ENCODE peak calls at places on chromosomes 16 and 17, in eight cellular contexts. One of them, this sample, is unnamed.

GRCh38 chr17:43839670-43840101 is 6.7 kb upstream of the MPP3 start:
- DNase-seq in pancreas: peak; percentile 58
- DNase-seq in progenitor cell of endocrine pancreas: no peak
- DNase-seq in WTC11: no peak
- DNase-seq in upper lobe of right lung: peak; percentile 69
- DNase-seq in heart left ventricle: peak; percentile 33
- DNase-seq in HFF-Myc: no peak
- DNase-seq in spleen: peak; percentile 69
- DNase-seq in this sample: no peak

GRCh38 chr16:83960521-83961249 is 7.4 kb upstream of the NECAB2 start:
- DNase-seq in pancreas: no peak
- DNase-seq in progenitor cell of endocrine pancreas: no peak
- DNase-seq in WTC11: no peak
- DNase-seq in upper lobe of right lung: no peak
- DNase-seq in heart left ventricle: no peak
- DNase-seq in HFF-Myc: no peak
- DNase-seq in spleen: no peak
- DNase-seq in this sample: no peak

GRCh38 chr17:77233635-77234334 is 93.0 kb downstream of the SEC14L1 start:
- DNase-seq in pancreas: no peak
- DNase-seq in progenitor cell of endocrine pancreas: no peak
- DNase-seq in WTC11: no peak
- DNase-seq in upper lobe of right lung: no peak
- DNase-seq in heart left ventricle: no peak
- DNase-seq in HFF-Myc: peak; percentile 72
- DNase-seq in spleen: no peak
- DNase-seq in this sample: no peak

GRCh38 chr16:15031596-15031995 is 24.3 kb downstream of the NTAN1 start:
- DNase-seq in pancreas: no peak
- DNase-seq in progenitor cell of endocrine pancreas: no peak
- DNase-seq in WTC11: no peak
- DNase-seq in upper lobe of right lung: peak; percentile 13
- DNase-seq in heart left ventricle: no peak
- DNase-seq in HFF-Myc: no peak
- DNase-seq in spleen: no peak
- DNase-seq in this sample: no peak

GRCh38 chr17:17186051-17186450 is 20.1 kb downstream of the PLD6 start:
- DNase-seq in pancreas: no peak
- DNase-seq in progenitor cell of endocrine pancreas: no peak
- DNase-seq in WTC11: no peak
- DNase-seq in upper lobe of right lung: no peak
- DNase-seq in heart left ventricle: no peak
- DNase-seq in HFF-Myc: no peak
- DNase-seq in spleen: no peak
- DNase-seq in this sample: no peak

GRCh38 chr17:34837796-34838195 is 123.5 kb downstream of the CCT6B start:
- DNase-seq in pancreas: no peak
- DNase-seq in progenitor cell of endocrine pancreas: no peak
- DNase-seq in WTC11: peak; percentile 25
- DNase-seq in upper lobe of right lung: no peak
- DNase-seq in heart left ventricle: no peak
- DNase-seq in HFF-Myc: no peak
- DNase-seq in spleen: no peak
- DNase-seq in this sample: no peak

GRCh38 chr16:81740163-81740562 is 38.9 kb upstream of the PLCG2 start:
- DNase-seq in pancreas: no peak
- DNase-seq in progenitor cell of endocrine pancreas: no peak
- DNase-seq in WTC11: peak; percentile 46
- DNase-seq in upper lobe of right lung: no peak
- DNase-seq in heart left ventricle: no peak
- DNase-seq in HFF-Myc: no peak
- DNase-seq in spleen: peak; percentile 82
- DNase-seq in this sample: no peak

GRCh38 chr17:3770471-3770870 is 30.5 kb downstream of the ITGAE start:
- DNase-seq in pancreas: no peak
- DNase-seq in progenitor cell of endocrine pancreas: no peak
- DNase-seq in WTC11: no peak
- DNase-seq in upper lobe of right lung: no peak
- DNase-seq in heart left ventricle: no peak
- DNase-seq in HFF-Myc: no peak
- DNase-seq in spleen: peak; percentile 91
- DNase-seq in this sample: no peak

GRCh38 chr17:82334622-82335394 is 1.2 kb upstream of the SECTM1 start:
- DNase-seq in pancreas: no peak
- DNase-seq in progenitor cell of endocrine pancreas: no peak
- DNase-seq in WTC11: no peak
- DNase-seq in upper lobe of right lung: peak; percentile 69
- DNase-seq in heart left ventricle: no peak
- DNase-seq in HFF-Myc: no peak
- DNase-seq in spleen: peak; percentile 87
- DNase-seq in this sample: no peak

GRCh38 chr17:68908045-68908444 is 47.1 kb downstream of the ABCA8 start:
- DNase-seq in pancreas: no peak
- DNase-seq in progenitor cell of endocrine pancreas: no peak
- DNase-seq in WTC11: no peak
- DNase-seq in upper lobe of right lung: no peak
- DNase-seq in heart left ventricle: no peak
- DNase-seq in HFF-Myc: no peak
- DNase-seq in spleen: no peak
- DNase-seq in this sample: no peak

GRCh38 chr17:49259663-49260010 is 29.1 kb upstream of the PHOSPHO1 start:
- DNase-seq in pancreas: no peak
- DNase-seq in progenitor cell of endocrine pancreas: no peak
- DNase-seq in WTC11: no peak
- DNase-seq in upper lobe of right lung: no peak
- DNase-seq in heart left ventricle: peak; percentile 63
- DNase-seq in HFF-Myc: no peak
- DNase-seq in spleen: no peak
- DNase-seq in this sample: no peak

GRCh38 chr17:47267354-47267828 is 13.8 kb downstream of the ITGB3 start:
- DNase-seq in pancreas: no peak
- DNase-seq in progenitor cell of endocrine pancreas: no peak
- DNase-seq in WTC11: no peak
- DNase-seq in upper lobe of right lung: no peak
- DNase-seq in heart left ventricle: no peak
- DNase-seq in HFF-Myc: peak; percentile 79
- DNase-seq in spleen: no peak
- DNase-seq in this sample: no peak

GRCh38 chr16:55492756-55493380 is 13.9 kb downstream of the MMP2 start:
- DNase-seq in pancreas: no peak
- DNase-seq in progenitor cell of endocrine pancreas: no peak
- DNase-seq in WTC11: no peak
- DNase-seq in upper lobe of right lung: no peak
- DNase-seq in heart left ventricle: no peak
- DNase-seq in HFF-Myc: no peak
- DNase-seq in spleen: no peak
- DNase-seq in this sample: no peak

GRCh38 chr17:3747805-3748204 is 24.1 kb downstream of the HASPIN start:
- DNase-seq in pancreas: no peak
- DNase-seq in progenitor cell of endocrine pancreas: no peak
- DNase-seq in WTC11: no peak
- DNase-seq in upper lobe of right lung: no peak
- DNase-seq in heart left ventricle: no peak
- DNase-seq in HFF-Myc: no peak
- DNase-seq in spleen: no peak
- DNase-seq in this sample: no peak

GRCh38 chr16:61798741-61799140 is 237.5 kb downstream of the CDH8 start:
- DNase-seq in pancreas: no peak
- DNase-seq in progenitor cell of endocrine pancreas: no peak
- DNase-seq in WTC11: no peak
- DNase-seq in upper lobe of right lung: no peak
- DNase-seq in heart left ventricle: no peak
- DNase-seq in HFF-Myc: no peak
- DNase-seq in spleen: no peak
- DNase-seq in this sample: no peak
- TF ChIP-seq CTCF in pancreas: no peak
- TF ChIP-seq CTCF in progenitor cell of endocrine pancreas: no peak
- TF ChIP-seq CTCF in WTC11: no peak
- TF ChIP-seq CTCF in upper lobe of right lung: no peak
- TF ChIP-seq CTCF in heart left ventricle: no peak
- TF ChIP-seq CTCF in HFF-Myc: no peak
- TF ChIP-seq CTCF in spleen: no peak
- TF ChIP-seq CTCF in this sample: no peak

GRCh38 chr17:2510559-2510958 is 1.1 kb downstream of the METTL16 start:
- DNase-seq in pancreas: no peak
- DNase-seq in progenitor cell of endocrine pancreas: no peak
- DNase-seq in WTC11: no peak
- DNase-seq in upper lobe of right lung: no peak
- DNase-seq in heart left ventricle: no peak
- DNase-seq in HFF-Myc: no peak
- DNase-seq in spleen: no peak
- DNase-seq in this sample: no peak

GRCh38 chr17:2511138-2511461 is 588 bp downstream of the METTL16 start:
- DNase-seq in pancreas: no peak
- DNase-seq in progenitor cell of endocrine pancreas: no peak
- DNase-seq in WTC11: no peak
- DNase-seq in upper lobe of right lung: no peak
- DNase-seq in heart left ventricle: no peak
- DNase-seq in HFF-Myc: no peak
- DNase-seq in spleen: no peak
- DNase-seq in this sample: no peak

GRCh38 chr17:2508035-2508434 is 3.7 kb downstream of the METTL16 start:
- DNase-seq in pancreas: no peak
- DNase-seq in progenitor cell of endocrine pancreas: no peak
- DNase-seq in WTC11: no peak
- DNase-seq in upper lobe of right lung: no peak
- DNase-seq in heart left ventricle: no peak
- DNase-seq in HFF-Myc: no peak
- DNase-seq in spleen: no peak
- DNase-seq in this sample: no peak

GRCh38 chr17:2517539-2517938 is 5.9 kb upstream of the METTL16 start:
- DNase-seq in pancreas: no peak
- DNase-seq in progenitor cell of endocrine pancreas: no peak
- DNase-seq in WTC11: no peak
- DNase-seq in upper lobe of right lung: no peak
- DNase-seq in heart left ventricle: no peak
- DNase-seq in HFF-Myc: no peak
- DNase-seq in spleen: no peak
- DNase-seq in this sample: no peak

GRCh38 chr17:2511462-2512369 is at the start of gene METTL16:
- DNase-seq in pancreas: peak; percentile 98
- DNase-seq in progenitor cell of endocrine pancreas: peak; percentile 92
- DNase-seq in WTC11: peak; percentile 98
- DNase-seq in upper lobe of right lung: peak; percentile 99
- DNase-seq in heart left ventricle: peak; percentile 97
- DNase-seq in HFF-Myc: peak; percentile 97
- DNase-seq in spleen: peak; percentile 99
- DNase-seq in this sample: peak; percentile 93
- TF ChIP-seq CTCF in pancreas: no peak
- TF ChIP-seq CTCF in progenitor cell of endocrine pancreas: no peak
- TF ChIP-seq CTCF in WTC11: no peak
- TF ChIP-seq CTCF in upper lobe of right lung: no peak
- TF ChIP-seq CTCF in heart left ventricle: no peak
- TF ChIP-seq CTCF in HFF-Myc: no peak
- TF ChIP-seq CTCF in spleen: peak; percentile 49
- TF ChIP-seq CTCF in this sample: no peak

GRCh38 chr17:40061532-40062038 is 1.2 kb upstream of the THRA start:
- DNase-seq in pancreas: no peak
- DNase-seq in progenitor cell of endocrine pancreas: no peak
- DNase-seq in WTC11: no peak
- DNase-seq in upper lobe of right lung: no peak
- DNase-seq in heart left ventricle: peak; percentile 42
- DNase-seq in HFF-Myc: no peak
- DNase-seq in spleen: peak; percentile 56
- DNase-seq in this sample: no peak

GRCh38 chr17:40063034-40063765 is 435 bp downstream of the THRA start:
- DNase-seq in pancreas: peak; percentile 59
- DNase-seq in progenitor cell of endocrine pancreas: peak; percentile 55
- DNase-seq in WTC11: peak; percentile 59
- DNase-seq in upper lobe of right lung: peak; percentile 88
- DNase-seq in heart left ventricle: peak; percentile 78
- DNase-seq in HFF-Myc: no peak
- DNase-seq in spleen: peak; percentile 91
- DNase-seq in this sample: peak; percentile 40

GRCh38 chr17:40060887-40061480 is 1.8 kb upstream of the THRA start:
- DNase-seq in pancreas: no peak
- DNase-seq in progenitor cell of endocrine pancreas: no peak
- DNase-seq in WTC11: no peak
- DNase-seq in upper lobe of right lung: no peak
- DNase-seq in heart left ventricle: peak; percentile 40
- DNase-seq in HFF-Myc: no peak
- DNase-seq in spleen: peak; percentile 64
- DNase-seq in this sample: no peak

GRCh38 chr17:40063915-40064531 is 1.3 kb downstream of the THRA start:
- DNase-seq in pancreas: peak; percentile 34
- DNase-seq in progenitor cell of endocrine pancreas: no peak
- DNase-seq in WTC11: no peak
- DNase-seq in upper lobe of right lung: peak; percentile 77
- DNase-seq in heart left ventricle: peak; percentile 59
- DNase-seq in HFF-Myc: no peak
- DNase-seq in spleen: no peak
- DNase-seq in this sample: no peak

GRCh38 chr17:40062347-40063033 is at the start of gene THRA:
- DNase-seq in pancreas: peak; percentile 74
- DNase-seq in progenitor cell of endocrine pancreas: peak; percentile 42
- DNase-seq in WTC11: peak; percentile 53
- DNase-seq in upper lobe of right lung: peak; percentile 90
- DNase-seq in heart left ventricle: peak; percentile 89
- DNase-seq in HFF-Myc: no peak
- DNase-seq in spleen: peak; percentile 95
- DNase-seq in this sample: peak; percentile 66
- TF ChIP-seq CTCF in pancreas: no peak
- TF ChIP-seq CTCF in progenitor cell of endocrine pancreas: no peak
- TF ChIP-seq CTCF in WTC11: no peak
- TF ChIP-seq CTCF in upper lobe of right lung: no peak
- TF ChIP-seq CTCF in heart left ventricle: no peak
- TF ChIP-seq CTCF in HFF-Myc: no peak
- TF ChIP-seq CTCF in spleen: no peak
- TF ChIP-seq CTCF in this sample: no peak

DNA sequence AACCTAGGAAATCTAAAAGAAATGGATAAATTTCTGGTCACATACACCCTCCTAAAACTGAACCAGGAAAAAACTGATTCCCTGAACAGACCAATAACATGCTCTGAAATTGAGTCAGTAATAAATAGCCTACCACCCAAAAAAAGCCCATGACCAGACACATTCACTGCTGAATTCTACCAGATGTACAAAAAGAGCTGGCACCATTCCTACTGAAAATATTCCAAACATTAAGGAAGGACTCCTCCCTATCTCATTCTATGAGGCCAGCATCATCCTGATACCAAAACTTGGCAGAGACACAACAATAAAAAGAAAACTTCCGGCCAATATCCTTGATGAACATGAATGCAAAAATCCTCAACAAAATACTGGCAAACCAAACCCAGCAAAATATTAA is 52.9 kb downstream of the TTC19 start:
- DNase-seq in pancreas: no peak
- DNase-seq in progenitor cell of endocrine pancreas: no peak
- DNase-seq in WTC11: no peak
- DNase-seq in upper lobe of right lung: no peak
- DNase-seq in heart left ventricle: no peak
- DNase-seq in HFF-Myc: no peak
- DNase-seq in spleen: no peak
- DNase-seq in this sample: no peak
- TF ChIP-seq CTCF in pancreas: no peak
- TF ChIP-seq CTCF in progenitor cell of endocrine pancreas: no peak
- TF ChIP-seq CTCF in WTC11: no peak
- TF ChIP-seq CTCF in upper lobe of right lung: no peak
- TF ChIP-seq CTCF in heart left ventricle: no peak
- TF ChIP-seq CTCF in HFF-Myc: no peak
- TF ChIP-seq CTCF in spleen: no peak
- TF ChIP-seq CTCF in this sample: no peak